ENCODE peak calls at places on chromosomes 3 and 15, in ten cellular contexts. One of them, this sample, is unnamed. For H3K9me3 and H3K36me3, the result is how much of the 10 kb centered on the place peaks cover.

GRCh38 chr15:41511331-41512077 is 2.1 kb downstream of the LTK start:
- DNase-seq in heart right ventricle: no peak
- DNase-seq in Caco-2: peak
- DNase-seq in tibial artery: no peak
- DNase-seq in esophagus muscularis mucosa: no peak
- DNase-seq in CD8-positive, alpha-beta T cell: no peak
- DNase-seq in neural progenitor cell: peak
- DNase-seq in CD8-positive, alpha-beta memory T cell: no peak
- DNase-seq in transverse colon: peak
- DNase-seq in small intestine: peak
- DNase-seq in this sample: no peak

GRCh38 chr3:146165844-146166243 is 4.9 kb upstream of the PLOD2 start:
- DNase-seq in neural progenitor cell: no peak
- DNase-seq in tibial artery: no peak
- DNase-seq in esophagus muscularis mucosa: no peak
- DNase-seq in heart right ventricle: no peak
- DNase-seq in CD8-positive, alpha-beta T cell: no peak
- DNase-seq in transverse colon: no peak
- DNase-seq in small intestine: no peak
- DNase-seq in Caco-2: no peak
- DNase-seq in CD8-positive, alpha-beta memory T cell: no peak
- DNase-seq in this sample: no peak

GRCh38 chr3:190709351-190709773 is 153.1 kb downstream of the GMNC start:
- DNase-seq in neural progenitor cell: no peak
- DNase-seq in heart right ventricle: no peak
- DNase-seq in transverse colon: no peak
- DNase-seq in CD8-positive, alpha-beta memory T cell: no peak
- DNase-seq in esophagus muscularis mucosa: no peak
- DNase-seq in small intestine: no peak
- DNase-seq in Caco-2: no peak
- DNase-seq in CD8-positive, alpha-beta T cell: no peak
- DNase-seq in tibial artery: no peak
- DNase-seq in this sample: no peak

GRCh38 chr3:44899683-44900367 is 25.4 kb downstream of the TGM4 start:
- DNase-seq in tibial artery: no peak
- DNase-seq in CD8-positive, alpha-beta memory T cell: no peak
- DNase-seq in CD8-positive, alpha-beta T cell: no peak
- DNase-seq in esophagus muscularis mucosa: no peak
- DNase-seq in Caco-2: no peak
- DNase-seq in heart right ventricle: no peak
- DNase-seq in small intestine: no peak
- DNase-seq in transverse colon: no peak
- DNase-seq in neural progenitor cell: peak
- DNase-seq in this sample: no peak

GRCh38 chr3:52171577-52172261 is 17.5 kb upstream of the POC1A start:
- DNase-seq in Caco-2: no peak
- DNase-seq in transverse colon: no peak
- DNase-seq in neural progenitor cell: no peak
- DNase-seq in tibial artery: no peak
- DNase-seq in CD8-positive, alpha-beta T cell: no peak
- DNase-seq in esophagus muscularis mucosa: no peak
- DNase-seq in small intestine: peak
- DNase-seq in CD8-positive, alpha-beta memory T cell: no peak
- DNase-seq in heart right ventricle: no peak
- DNase-seq in this sample: no peak

GRCh38 chr15:83061680-83062079 is 5.4 kb downstream of the BTBD1 start:
- DNase-seq in tibial artery: no peak
- DNase-seq in CD8-positive, alpha-beta memory T cell: no peak
- DNase-seq in heart right ventricle: no peak
- DNase-seq in small intestine: peak
- DNase-seq in transverse colon: no peak
- DNase-seq in esophagus muscularis mucosa: no peak
- DNase-seq in neural progenitor cell: peak
- DNase-seq in CD8-positive, alpha-beta T cell: no peak
- DNase-seq in Caco-2: peak
- DNase-seq in this sample: no peak

GRCh38 chr15:32979710-32980109 is 214.8 kb downstream of the FMN1 start:
- DNase-seq in neural progenitor cell: peak
- DNase-seq in CD8-positive, alpha-beta memory T cell: no peak
- DNase-seq in small intestine: no peak
- DNase-seq in CD8-positive, alpha-beta T cell: no peak
- DNase-seq in tibial artery: no peak
- DNase-seq in transverse colon: no peak
- DNase-seq in heart right ventricle: no peak
- DNase-seq in esophagus muscularis mucosa: no peak
- DNase-seq in Caco-2: no peak
- DNase-seq in this sample: no peak

GRCh38 chr3:141091416-141091815 is 40.3 kb downstream of the SPSB4 start:
- DNase-seq in transverse colon: no peak
- DNase-seq in Caco-2: no peak
- DNase-seq in small intestine: no peak
- DNase-seq in tibial artery: no peak
- DNase-seq in CD8-positive, alpha-beta T cell: no peak
- DNase-seq in heart right ventricle: no peak
- DNase-seq in neural progenitor cell: no peak
- DNase-seq in esophagus muscularis mucosa: no peak
- DNase-seq in CD8-positive, alpha-beta memory T cell: no peak
- DNase-seq in this sample: no peak

GRCh38 chr15:37921527-37922385 is 12.7 kb upstream of the TMCO5A start:
- DNase-seq in CD8-positive, alpha-beta memory T cell: no peak
- DNase-seq in Caco-2: no peak
- DNase-seq in CD8-positive, alpha-beta T cell: no peak
- DNase-seq in tibial artery: no peak
- DNase-seq in neural progenitor cell: no peak
- DNase-seq in transverse colon: no peak
- DNase-seq in esophagus muscularis mucosa: no peak
- DNase-seq in small intestine: no peak
- DNase-seq in heart right ventricle: no peak
- DNase-seq in this sample: no peak

GRCh38 chr3:49164983-49165720 is 979 bp downstream of the CCDC71 start:
- DNase-seq in tibial artery: no peak
- DNase-seq in small intestine: no peak
- DNase-seq in Caco-2: no peak
- DNase-seq in transverse colon: no peak
- DNase-seq in esophagus muscularis mucosa: no peak
- DNase-seq in heart right ventricle: no peak
- DNase-seq in CD8-positive, alpha-beta memory T cell: no peak
- DNase-seq in neural progenitor cell: no peak
- DNase-seq in CD8-positive, alpha-beta T cell: no peak
- DNase-seq in this sample: no peak

GRCh38 chr15:49990835-49991540 is 128.0 kb downstream of the ATP8B4 start:
- DNase-seq in transverse colon: no peak
- DNase-seq in CD8-positive, alpha-beta T cell: no peak
- DNase-seq in CD8-positive, alpha-beta memory T cell: no peak
- DNase-seq in small intestine: no peak
- DNase-seq in neural progenitor cell: no peak
- DNase-seq in esophagus muscularis mucosa: no peak
- DNase-seq in heart right ventricle: no peak
- DNase-seq in Caco-2: no peak
- DNase-seq in tibial artery: no peak
- DNase-seq in this sample: no peak

GRCh38 chr3:179398574-179399249 is 51.2 kb downstream of the MFN1 start:
- DNase-seq in CD8-positive, alpha-beta memory T cell: no peak
- DNase-seq in esophagus muscularis mucosa: no peak
- DNase-seq in small intestine: no peak
- DNase-seq in CD8-positive, alpha-beta T cell: no peak
- DNase-seq in heart right ventricle: no peak
- DNase-seq in Caco-2: no peak
- DNase-seq in tibial artery: no peak
- DNase-seq in transverse colon: no peak
- DNase-seq in neural progenitor cell: no peak
- DNase-seq in this sample: no peak

GRCh38 chr3:106333911-106334618 is 465.3 kb upstream of the CBLB start:
- DNase-seq in esophagus muscularis mucosa: no peak
- DNase-seq in neural progenitor cell: no peak
- DNase-seq in small intestine: peak
- DNase-seq in tibial artery: no peak
- DNase-seq in transverse colon: no peak
- DNase-seq in CD8-positive, alpha-beta T cell: peak
- DNase-seq in Caco-2: no peak
- DNase-seq in heart right ventricle: no peak
- DNase-seq in CD8-positive, alpha-beta memory T cell: peak
- DNase-seq in this sample: no peak

GRCh38 chr15:40906947-40907802 is 12.9 kb downstream of the VPS18 start:
- DNase-seq in transverse colon: peak
- DNase-seq in neural progenitor cell: no peak
- DNase-seq in heart right ventricle: peak
- DNase-seq in CD8-positive, alpha-beta T cell: peak
- DNase-seq in small intestine: peak
- DNase-seq in esophagus muscularis mucosa: no peak
- DNase-seq in Caco-2: no peak
- DNase-seq in CD8-positive, alpha-beta memory T cell: peak
- DNase-seq in tibial artery: no peak
- DNase-seq in this sample: no peak

GRCh38 chr3:102235679-102236078 is 199.1 kb upstream of the ZPLD1 start:
- DNase-seq in tibial artery: no peak
- DNase-seq in transverse colon: no peak
- DNase-seq in esophagus muscularis mucosa: no peak
- DNase-seq in Caco-2: peak
- DNase-seq in neural progenitor cell: peak
- DNase-seq in heart right ventricle: no peak
- DNase-seq in CD8-positive, alpha-beta memory T cell: no peak
- DNase-seq in small intestine: peak
- DNase-seq in CD8-positive, alpha-beta T cell: no peak
- DNase-seq in this sample: no peak

GRCh38 chr15:27271258-27271657 is 300.3 kb downstream of the GABRG3 start:
- DNase-seq in neural progenitor cell: no peak
- DNase-seq in esophagus muscularis mucosa: no peak
- DNase-seq in Caco-2: no peak
- DNase-seq in heart right ventricle: no peak
- DNase-seq in tibial artery: no peak
- DNase-seq in small intestine: no peak
- DNase-seq in CD8-positive, alpha-beta T cell: no peak
- DNase-seq in transverse colon: no peak
- DNase-seq in CD8-positive, alpha-beta memory T cell: no peak
- DNase-seq in this sample: no peak
- H3K9me3 ChIP-seq in neural progenitor cell: under half
- H3K9me3 ChIP-seq in esophagus muscularis mucosa: under half
- H3K9me3 ChIP-seq in Caco-2: under half
- H3K9me3 ChIP-seq in heart right ventricle: under half
- H3K9me3 ChIP-seq in tibial artery: under half
- H3K9me3 ChIP-seq in small intestine: under half
- H3K9me3 ChIP-seq in CD8-positive, alpha-beta T cell: under half
- H3K9me3 ChIP-seq in transverse colon: under half
- H3K9me3 ChIP-seq in CD8-positive, alpha-beta memory T cell: under half
- H3K9me3 ChIP-seq in this sample: under half

GRCh38 chr15:74657846-74658245 is 38.0 kb downstream of the EDC3 start:
- DNase-seq in CD8-positive, alpha-beta T cell: no peak
- DNase-seq in transverse colon: no peak
- DNase-seq in esophagus muscularis mucosa: no peak
- DNase-seq in CD8-positive, alpha-beta memory T cell: no peak
- DNase-seq in tibial artery: no peak
- DNase-seq in Caco-2: no peak
- DNase-seq in heart right ventricle: no peak
- DNase-seq in small intestine: no peak
- DNase-seq in neural progenitor cell: no peak
- DNase-seq in this sample: no peak

GRCh38 chr15:74663303-74664027 is 32.4 kb downstream of the EDC3 start:
- DNase-seq in CD8-positive, alpha-beta T cell: no peak
- DNase-seq in heart right ventricle: no peak
- DNase-seq in esophagus muscularis mucosa: no peak
- DNase-seq in Caco-2: no peak
- DNase-seq in CD8-positive, alpha-beta memory T cell: no peak
- DNase-seq in tibial artery: no peak
- DNase-seq in transverse colon: no peak
- DNase-seq in small intestine: no peak
- DNase-seq in neural progenitor cell: no peak
- DNase-seq in this sample: no peak

GRCh38 chr15:74664028-74664616 is 31.7 kb downstream of the EDC3 start:
- DNase-seq in CD8-positive, alpha-beta T cell: no peak
- DNase-seq in CD8-positive, alpha-beta memory T cell: no peak
- DNase-seq in neural progenitor cell: no peak
- DNase-seq in small intestine: peak
- DNase-seq in Caco-2: peak
- DNase-seq in transverse colon: peak
- DNase-seq in tibial artery: no peak
- DNase-seq in heart right ventricle: no peak
- DNase-seq in esophagus muscularis mucosa: no peak
- DNase-seq in this sample: peak

GRCh38 chr15:74664670-74665069 is 31.2 kb downstream of the EDC3 start:
- DNase-seq in CD8-positive, alpha-beta memory T cell: no peak
- DNase-seq in esophagus muscularis mucosa: no peak
- DNase-seq in small intestine: no peak
- DNase-seq in transverse colon: no peak
- DNase-seq in CD8-positive, alpha-beta T cell: no peak
- DNase-seq in heart right ventricle: no peak
- DNase-seq in Caco-2: no peak
- DNase-seq in tibial artery: no peak
- DNase-seq in neural progenitor cell: no peak
- DNase-seq in this sample: no peak

GRCh38 chr15:74662064-74662860 is 33.6 kb downstream of the EDC3 start:
- DNase-seq in Caco-2: no peak
- DNase-seq in esophagus muscularis mucosa: no peak
- DNase-seq in CD8-positive, alpha-beta T cell: no peak
- DNase-seq in neural progenitor cell: no peak
- DNase-seq in heart right ventricle: no peak
- DNase-seq in CD8-positive, alpha-beta memory T cell: no peak
- DNase-seq in tibial artery: no peak
- DNase-seq in small intestine: peak
- DNase-seq in transverse colon: no peak
- DNase-seq in this sample: no peak
- H3K36me3 ChIP-seq in Caco-2: under half
- H3K36me3 ChIP-seq in esophagus muscularis mucosa: under half
- H3K36me3 ChIP-seq in CD8-positive, alpha-beta T cell: under half
- H3K36me3 ChIP-seq in neural progenitor cell: under half
- H3K36me3 ChIP-seq in heart right ventricle: under half
- H3K36me3 ChIP-seq in CD8-positive, alpha-beta memory T cell: under half
- H3K36me3 ChIP-seq in tibial artery: under half
- H3K36me3 ChIP-seq in small intestine: under half
- H3K36me3 ChIP-seq in transverse colon: under half
- H3K36me3 ChIP-seq in this sample: under half

DNA sequence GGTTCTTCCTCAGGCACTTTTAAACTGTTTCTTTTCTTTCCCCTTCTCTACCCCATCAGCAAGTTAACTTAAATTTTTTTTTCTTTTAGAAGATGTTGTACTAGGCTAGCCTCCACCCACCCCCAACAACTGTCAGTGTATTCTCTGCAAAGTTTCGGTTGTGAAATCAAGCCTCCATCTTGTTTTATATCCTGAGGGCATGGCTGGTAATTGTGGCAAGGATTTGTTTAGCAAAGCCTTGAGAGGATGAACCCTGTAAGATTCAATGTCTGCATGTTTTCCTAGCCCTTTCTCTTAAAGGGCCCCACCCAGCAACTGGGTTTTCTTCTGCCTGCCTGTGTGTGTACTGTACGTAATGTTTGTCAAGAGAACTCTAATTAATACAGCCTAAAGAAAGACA is 475.3 kb downstream of the FHIT start:
- DNase-seq in tibial artery: no peak
- DNase-seq in esophagus muscularis mucosa: no peak
- DNase-seq in small intestine: no peak
- DNase-seq in Caco-2: no peak
- DNase-seq in neural progenitor cell: no peak
- DNase-seq in heart right ventricle: no peak
- DNase-seq in transverse colon: no peak
- DNase-seq in CD8-positive, alpha-beta T cell: no peak
- DNase-seq in CD8-positive, alpha-beta memory T cell: no peak
- DNase-seq in this sample: no peak
- H3K9me3 ChIP-seq in tibial artery: under half
- H3K9me3 ChIP-seq in esophagus muscularis mucosa: under half
- H3K9me3 ChIP-seq in small intestine: under half
- H3K9me3 ChIP-seq in Caco-2: under half
- H3K9me3 ChIP-seq in neural progenitor cell: under half
- H3K9me3 ChIP-seq in heart right ventricle: under half
- H3K9me3 ChIP-seq in transverse colon: under half
- H3K9me3 ChIP-seq in CD8-positive, alpha-beta T cell: under half
- H3K9me3 ChIP-seq in CD8-positive, alpha-beta memory T cell: under half
- H3K9me3 ChIP-seq in this sample: under half

GRCh38 chr3:37348736-37349396 is 174.5 kb upstream of the LRRFIP2 start:
- DNase-seq in esophagus muscularis mucosa: no peak
- DNase-seq in Caco-2: no peak
- DNase-seq in neural progenitor cell: no peak
- DNase-seq in heart right ventricle: no peak
- DNase-seq in CD8-positive, alpha-beta memory T cell: no peak
- DNase-seq in small intestine: no peak
- DNase-seq in tibial artery: no peak
- DNase-seq in transverse colon: no peak
- DNase-seq in CD8-positive, alpha-beta T cell: no peak
- DNase-seq in this sample: no peak
- H3K36me3 ChIP-seq in esophagus muscularis mucosa: half or more
- H3K36me3 ChIP-seq in Caco-2: under half
- H3K36me3 ChIP-seq in neural progenitor cell: under half
- H3K36me3 ChIP-seq in heart right ventricle: half or more
- H3K36me3 ChIP-seq in CD8-positive, alpha-beta memory T cell: under half
- H3K36me3 ChIP-seq in small intestine: under half
- H3K36me3 ChIP-seq in tibial artery: under half
- H3K36me3 ChIP-seq in transverse colon: half or more
- H3K36me3 ChIP-seq in CD8-positive, alpha-beta T cell: under half
- H3K36me3 ChIP-seq in this sample: under half